ENCODE peak calls at places on chromosomes 4 and X, in five cellular contexts. P is HCT116, W is ovary, S is left ventricle myocardium inferior, B is DND-41. F is an unnamed sample.

GRCh38 chr4:71247706-71248105 is 91.1 kb upstream of the SLC4A4 start:
- DNase-seq in W (no peak), S (no peak), P (no peak), B (no peak), F (no peak)

GRCh38 chr4:47704693-47705325 is 133.1 kb downstream of the CORIN start:
- DNase-seq in S (peak; percentile 37), W (no peak), B (peak; percentile 24), P (no peak), F (peak; percentile 42)

GRCh38 chr4:125547842-125548241 is 233.1 kb downstream of the FAT4 start:
- DNase-seq in S (no peak), W (no peak), B (no peak), P (no peak), F (no peak)

GRCh38 chrX:47706575-47706974 is 47.6 kb upstream of the UXT start:
- DNase-seq in S (no peak), B (no peak), W (no peak), P (no peak), F (no peak)

GRCh38 chrX:38375888-38376287 is 23.5 kb downstream of the OTC start:
- DNase-seq in W (no peak), P (peak; percentile 0), S (no peak), B (peak; percentile 6), F (no peak)

GRCh38 chrX:111467896-111468295 is 43.5 kb upstream of the SERTM2 start:
- DNase-seq in W (no peak), B (no peak), S (peak; percentile 22), P (no peak), F (peak; percentile 21)

GRCh38 chrX:130055103-130055502 is 55.2 kb downstream of the ELF4 start:
- DNase-seq in P (no peak), W (no peak), B (no peak), S (no peak), F (no peak)

GRCh38 chr4:122604146-122604545 is 16.7 kb downstream of the IL21 start:
- DNase-seq in S (no peak), P (no peak), B (no peak), W (no peak), F (no peak)

GRCh38 chrX:50814701-50815476 is 895 bp upstream of the SHROOM4 start:
- DNase-seq in S (no peak), W (no peak), P (no peak), B (no peak), F (peak; percentile 10)

GRCh38 chr4:101224358-101225218 is 122.7 kb downstream of the PPP3CA start:
- DNase-seq in S (no peak), B (no peak), W (no peak), P (no peak), F (no peak)

GRCh38 chr4:172515266-172515879 is 653.2 kb upstream of the GALNT7 start:
- DNase-seq in W (no peak), P (no peak), B (no peak), S (no peak), F (no peak)

GRCh38 chr4:172225457-172225856 is 412.3 kb downstream of the GALNTL6 start:
- DNase-seq in S (no peak), B (no peak), W (no peak), P (no peak), F (no peak)

GRCh38 chr4:37279894-37280592 is 35.5 kb downstream of the NWD2 start:
- DNase-seq in W (no peak), B (no peak), P (peak; percentile 33), S (no peak), F (no peak)

GRCh38 chr4:138494931-138495330 is 252.8 kb upstream of the SLC7A11 start:
- DNase-seq in P (peak; percentile 13), B (peak; percentile 45), S (no peak), W (no peak), F (no peak)

GRCh38 chrX:21612154-21612553 is 46.0 kb downstream of the KLHL34 start:
- DNase-seq in P (no peak), B (no peak), S (no peak), W (no peak), F (no peak)

GRCh38 chr4:185573651-185574199 is 38.4 kb upstream of the PDLIM3 start:
- DNase-seq in P (peak; percentile 91), W (no peak), B (no peak), S (no peak), F (no peak)

GRCh38 chr4:793941-794621 is 31.8 kb downstream of the CPLX1 start:
- DNase-seq in S (no peak), B (peak; percentile 45), P (no peak), W (no peak), F (no peak)

GRCh38 chrX:120287513-120288112 is 23.6 kb downstream of the TMEM255A start:
- DNase-seq in B (no peak), W (no peak), P (no peak), S (no peak), F (no peak)

GRCh38 chrX:38561951-38562719 is 793 bp downstream of the TSPAN7 start:
- DNase-seq in S (peak; percentile 16), B (peak; percentile 22), P (no peak), W (peak; percentile 45), F (peak; percentile 19)

GRCh38 chrX:70013483-70014222 is 36.1 kb downstream of the AWAT2 start:
- DNase-seq in B (no peak), P (no peak), S (peak; percentile 45), W (no peak), F (peak; percentile 21)

GRCh38 chr4:123649644-123650356 is 253.2 kb downstream of the SPRY1 start:
- DNase-seq in S (no peak), B (no peak), W (no peak), P (no peak), F (no peak)

GRCh38 chr4:120052840-120053239 is 13.8 kb downstream of the MAD2L1 start:
- DNase-seq in B (no peak), W (no peak), S (no peak), P (no peak), F (no peak)

GRCh38 chr4:4499438-4500123 is 42.3 kb downstream of the STX18 start:
- DNase-seq in S (no peak), P (no peak), B (no peak), W (no peak), F (no peak)

GRCh38 chrX:124426824-124427223 is 80.5 kb downstream of the SH2D1A start:
- DNase-seq in P (no peak), S (no peak), B (no peak), W (no peak), F (no peak)

GRCh38 chrX:124426273-124426672 is 79.9 kb downstream of the SH2D1A start:
- DNase-seq in B (no peak), S (no peak), P (no peak), W (no peak), F (no peak)

DNA sequence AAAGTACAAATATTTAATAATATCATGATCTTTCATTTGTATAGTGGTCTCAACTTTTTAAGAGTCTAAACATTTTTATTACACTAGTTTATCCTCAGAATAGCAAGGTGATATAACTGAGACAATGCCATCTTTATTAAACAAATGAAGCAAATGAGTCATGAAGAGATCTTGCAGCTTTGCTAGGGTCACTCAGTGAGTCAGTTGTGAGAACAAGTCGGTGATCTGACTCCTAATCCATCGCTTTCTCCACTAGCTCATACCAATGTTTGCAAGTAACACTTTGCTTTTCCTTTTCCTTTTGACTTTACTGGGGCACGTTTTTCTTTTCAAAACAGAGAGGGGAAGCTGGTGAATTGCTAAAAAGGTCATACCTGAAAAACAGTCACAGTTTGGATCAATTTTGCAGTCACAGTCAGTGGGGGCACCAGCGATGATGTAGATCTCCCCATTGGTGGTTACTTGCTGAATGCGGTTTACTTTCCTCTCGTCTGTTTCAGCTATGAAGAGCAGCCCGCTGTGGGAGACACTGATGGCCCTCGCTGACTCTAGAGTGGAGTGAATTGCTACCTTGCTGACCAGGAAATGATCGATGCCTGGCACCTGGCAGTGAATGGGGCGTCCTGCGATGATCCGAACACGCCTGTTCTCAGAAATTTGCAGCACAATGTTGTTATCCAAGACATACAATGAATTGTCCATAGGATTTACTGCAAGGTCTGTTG is 75.7 kb downstream of the SH2D1A start:
- DNase-seq in P (no peak), B (no peak), S (no peak), W (no peak), F (no peak)
- H3K4me1 ChIP-seq in P (no peaks in the 10 kb centered on the region), B (no peaks in the 10 kb centered on the region), S (no peaks in the 10 kb centered on the region), W (no peaks in the 10 kb centered on the region), F (no peaks in the 10 kb centered on the region)

GRCh38 chrX:40652664-40653063 is 5.3 kb upstream of the CXorf38 start:
- DNase-seq in S (no peak), W (no peak), P (no peak), B (no peak), F (no peak)
- H3K36me3 ChIP-seq in S (peaks cover 9% of the 10 kb centered on the region), W (no peaks in the 10 kb centered on the region), P (peaks cover 3% of the 10 kb centered on the region), B (peaks cover 21% of the 10 kb centered on the region), F (no peaks in the 10 kb centered on the region)

DNA sequence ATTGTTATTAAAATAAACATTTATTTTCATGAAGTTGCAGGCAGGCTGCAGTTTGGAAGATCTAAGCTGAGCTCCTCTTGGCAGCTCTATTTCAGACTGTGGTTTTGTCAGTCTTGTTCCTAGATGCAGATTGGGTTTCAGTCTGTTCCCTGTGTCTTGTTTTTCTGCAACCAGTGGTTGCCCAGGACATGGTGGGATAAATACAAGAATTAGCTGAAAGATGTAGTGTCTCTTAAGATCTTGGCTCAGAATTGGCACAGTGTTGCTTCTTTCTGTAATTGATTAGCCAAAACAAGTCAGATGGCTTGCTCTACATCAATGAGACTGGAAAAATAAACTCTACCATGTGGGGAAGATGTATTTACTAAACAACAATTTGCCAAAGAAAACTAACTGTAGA is 283.0 kb upstream of the BOD1L1 start:
- DNase-seq in W (no peak), S (no peak), P (no peak), B (no peak), F (no peak)
- H3K27me3 ChIP-seq in W (no peaks in the 10 kb centered on the region), S (no peaks in the 10 kb centered on the region), P (no peaks in the 10 kb centered on the region), B (no peaks in the 10 kb centered on the region), F (no peaks in the 10 kb centered on the region)

GRCh38 chrX:125727117-125727516 is 407.4 kb downstream of the TEX13C start:
- DNase-seq in S (no peak), B (no peak), W (no peak), P (no peak), F (no peak)
- H3K4me1 ChIP-seq in S (no peaks in the 10 kb centered on the region), B (no peaks in the 10 kb centered on the region), W (no peaks in the 10 kb centered on the region), P (no peaks in the 10 kb centered on the region), F (no peaks in the 10 kb centered on the region)

GRCh38 chrX:153464116-153464515 is 6.3 kb downstream of the HAUS7 start:
- DNase-seq in W (no peak), S (no peak), P (no peak), B (no peak), F (no peak)
- H3K36me3 ChIP-seq in W (no peaks in the 10 kb centered on the region), S (no peaks in the 10 kb centered on the region), P (no peaks in the 10 kb centered on the region), B (peaks cover 52% of the 10 kb centered on the region), F (no peaks in the 10 kb centered on the region)

DNA sequence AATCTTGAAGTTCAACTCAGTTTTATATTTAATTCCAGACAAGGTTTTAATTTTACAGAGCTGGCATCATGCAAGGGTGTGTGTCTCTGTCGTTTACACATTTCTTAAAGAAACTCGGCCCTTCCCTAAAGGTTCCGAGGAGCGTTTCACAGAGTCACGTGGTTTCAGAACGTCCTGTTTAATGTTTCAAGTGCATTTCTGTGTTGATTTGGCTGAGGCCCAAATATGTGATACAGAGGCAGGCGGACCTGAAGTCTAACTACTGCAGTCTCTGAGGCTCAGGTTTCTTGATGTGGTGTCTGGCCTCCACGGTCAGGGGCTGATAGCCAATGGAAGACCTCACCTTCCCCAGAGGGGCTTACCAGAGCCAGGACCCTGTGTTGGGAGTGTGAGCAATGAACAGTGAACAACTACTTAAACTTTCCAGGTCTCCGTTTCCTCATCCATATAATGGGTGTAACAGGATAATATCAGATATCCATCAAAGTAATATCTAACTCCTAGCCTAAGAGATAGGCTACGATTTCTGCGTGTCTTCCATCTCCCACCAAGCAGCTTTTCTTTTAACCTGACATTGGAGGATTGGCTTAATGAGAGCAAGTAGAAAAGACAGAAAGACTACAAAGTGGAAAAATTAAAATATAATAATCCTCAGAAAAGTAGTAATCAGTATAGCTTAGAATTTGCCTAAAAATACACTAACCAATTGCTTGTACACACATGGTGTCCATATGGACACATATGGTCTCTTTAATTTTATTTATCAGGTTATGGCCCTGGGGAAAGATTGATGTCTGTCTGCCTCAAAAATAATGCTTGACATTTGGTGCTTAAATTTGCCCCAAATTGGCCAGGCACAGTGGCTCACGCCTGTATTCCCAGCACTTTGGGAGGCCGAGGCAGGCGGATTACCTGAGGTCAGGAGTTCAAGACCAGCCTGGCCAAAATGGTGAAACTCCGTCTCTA is 50.0 kb upstream of the TRIM2 start:
- DNase-seq in B (peak; percentile 63), W (no peak), S (no peak), P (no peak), F (no peak)
- H3K27me3 ChIP-seq in B (no peaks in the 10 kb centered on the region), W (no peaks in the 10 kb centered on the region), S (peaks cover 43% of the 10 kb centered on the region), P (no peaks in the 10 kb centered on the region), F (no peaks in the 10 kb centered on the region)